ENCODE peak calls at places on chromosomes 7 and 10, in ten cellular contexts. One of them, this sample, is unnamed.
A peak's percentile ranks its signal among the peaks of the same experiment; 100 is the strongest.

GRCh38 chr7:27191716-27192545 is 6.9 kb upstream of the HOXA11 start:
- ATAC-seq in Panc1: no peak
- ATAC-seq in effector memory CD8-positive, alpha-beta T cell: no peak
- ATAC-seq in natural killer cell: no peak
- ATAC-seq in mucosa of descending colon: peak; percentile 37
- ATAC-seq in upper lobe of right lung: no peak
- ATAC-seq in aorta: peak; percentile 9
- ATAC-seq in activated naive CD4-positive, alpha-beta T cell treated with anti-CD3 and anti-CD28 coated beads, Interleukin-2, amount 50 U/mL, for 72 hours: no peak
- ATAC-seq in sciatic nerve: peak; percentile 31
- ATAC-seq in stimulated activated effector memory CD8-positive, alpha-beta T cell treated with anti-CD3 and anti-CD28 coated beads, Interleukin-12 subunit alpha, Interleukin-12 subunit beta, amount 100 ng/mL, for 72 hours: no peak
- ATAC-seq in this sample: peak; percentile 19

GRCh38 chr10:119860866-119861601 is 11.6 kb downstream of the MCMBP start:
- ATAC-seq in Panc1: no peak
- ATAC-seq in effector memory CD8-positive, alpha-beta T cell: no peak
- ATAC-seq in natural killer cell: no peak
- ATAC-seq in mucosa of descending colon: no peak
- ATAC-seq in upper lobe of right lung: no peak
- ATAC-seq in aorta: no peak
- ATAC-seq in activated naive CD4-positive, alpha-beta T cell treated with anti-CD3 and anti-CD28 coated beads, Interleukin-2, amount 50 U/mL, for 72 hours: peak; percentile 35
- ATAC-seq in sciatic nerve: no peak
- ATAC-seq in stimulated activated effector memory CD8-positive, alpha-beta T cell treated with anti-CD3 and anti-CD28 coated beads, Interleukin-12 subunit alpha, Interleukin-12 subunit beta, amount 100 ng/mL, for 72 hours: peak; percentile 55
- ATAC-seq in this sample: no peak

GRCh38 chr10:33883881-33884280 is 549.4 kb upstream of the NRP1 start:
- ATAC-seq in Panc1: no peak
- ATAC-seq in effector memory CD8-positive, alpha-beta T cell: no peak
- ATAC-seq in natural killer cell: no peak
- ATAC-seq in mucosa of descending colon: no peak
- ATAC-seq in upper lobe of right lung: no peak
- ATAC-seq in aorta: no peak
- ATAC-seq in activated naive CD4-positive, alpha-beta T cell treated with anti-CD3 and anti-CD28 coated beads, Interleukin-2, amount 50 U/mL, for 72 hours: no peak
- ATAC-seq in sciatic nerve: no peak
- ATAC-seq in stimulated activated effector memory CD8-positive, alpha-beta T cell treated with anti-CD3 and anti-CD28 coated beads, Interleukin-12 subunit alpha, Interleukin-12 subunit beta, amount 100 ng/mL, for 72 hours: no peak
- ATAC-seq in this sample: no peak

GRCh38 chr7:28955723-28956607 is 2.2 kb downstream of the TRIL start:
- ATAC-seq in Panc1: peak; percentile 67
- ATAC-seq in effector memory CD8-positive, alpha-beta T cell: peak; percentile 42
- ATAC-seq in natural killer cell: peak; percentile 76
- ATAC-seq in mucosa of descending colon: peak; percentile 87
- ATAC-seq in upper lobe of right lung: peak; percentile 80
- ATAC-seq in aorta: peak; percentile 71
- ATAC-seq in activated naive CD4-positive, alpha-beta T cell treated with anti-CD3 and anti-CD28 coated beads, Interleukin-2, amount 50 U/mL, for 72 hours: peak; percentile 60
- ATAC-seq in sciatic nerve: peak; percentile 38
- ATAC-seq in stimulated activated effector memory CD8-positive, alpha-beta T cell treated with anti-CD3 and anti-CD28 coated beads, Interleukin-12 subunit alpha, Interleukin-12 subunit beta, amount 100 ng/mL, for 72 hours: peak; percentile 27
- ATAC-seq in this sample: peak; percentile 63

GRCh38 chr7:108252177-108252576 is 122.0 kb upstream of the LAMB4 start:
- ATAC-seq in Panc1: no peak
- ATAC-seq in effector memory CD8-positive, alpha-beta T cell: no peak
- ATAC-seq in natural killer cell: no peak
- ATAC-seq in mucosa of descending colon: no peak
- ATAC-seq in upper lobe of right lung: no peak
- ATAC-seq in aorta: no peak
- ATAC-seq in activated naive CD4-positive, alpha-beta T cell treated with anti-CD3 and anti-CD28 coated beads, Interleukin-2, amount 50 U/mL, for 72 hours: no peak
- ATAC-seq in sciatic nerve: peak; percentile 30
- ATAC-seq in stimulated activated effector memory CD8-positive, alpha-beta T cell treated with anti-CD3 and anti-CD28 coated beads, Interleukin-12 subunit alpha, Interleukin-12 subunit beta, amount 100 ng/mL, for 72 hours: no peak
- ATAC-seq in this sample: no peak

GRCh38 chr7:28957822-28958234 is 302 bp downstream of the TRIL start:
- ATAC-seq in Panc1: no peak
- ATAC-seq in effector memory CD8-positive, alpha-beta T cell: no peak
- ATAC-seq in natural killer cell: no peak
- ATAC-seq in mucosa of descending colon: peak; percentile 2
- ATAC-seq in upper lobe of right lung: no peak
- ATAC-seq in aorta: peak; percentile 44
- ATAC-seq in activated naive CD4-positive, alpha-beta T cell treated with anti-CD3 and anti-CD28 coated beads, Interleukin-2, amount 50 U/mL, for 72 hours: no peak
- ATAC-seq in sciatic nerve: peak; percentile 28
- ATAC-seq in stimulated activated effector memory CD8-positive, alpha-beta T cell treated with anti-CD3 and anti-CD28 coated beads, Interleukin-12 subunit alpha, Interleukin-12 subunit beta, amount 100 ng/mL, for 72 hours: no peak
- ATAC-seq in this sample: no peak

GRCh38 chr7:128939861-128940410 is 2.2 kb downstream of the IRF5 start:
- ATAC-seq in Panc1: no peak
- ATAC-seq in effector memory CD8-positive, alpha-beta T cell: no peak
- ATAC-seq in natural killer cell: peak; percentile 13
- ATAC-seq in mucosa of descending colon: peak; percentile 4
- ATAC-seq in upper lobe of right lung: peak; percentile 35
- ATAC-seq in aorta: no peak
- ATAC-seq in activated naive CD4-positive, alpha-beta T cell treated with anti-CD3 and anti-CD28 coated beads, Interleukin-2, amount 50 U/mL, for 72 hours: no peak
- ATAC-seq in sciatic nerve: peak; percentile 8
- ATAC-seq in stimulated activated effector memory CD8-positive, alpha-beta T cell treated with anti-CD3 and anti-CD28 coated beads, Interleukin-12 subunit alpha, Interleukin-12 subunit beta, amount 100 ng/mL, for 72 hours: peak; percentile 26
- ATAC-seq in this sample: peak; percentile 1

GRCh38 chr7:23473848-23474097 is 3.5 kb upstream of the IGF2BP3 start:
- ATAC-seq in Panc1: peak; percentile 59
- ATAC-seq in effector memory CD8-positive, alpha-beta T cell: no peak
- ATAC-seq in natural killer cell: no peak
- ATAC-seq in mucosa of descending colon: peak; percentile 24
- ATAC-seq in upper lobe of right lung: peak; percentile 44
- ATAC-seq in aorta: peak; percentile 36
- ATAC-seq in activated naive CD4-positive, alpha-beta T cell treated with anti-CD3 and anti-CD28 coated beads, Interleukin-2, amount 50 U/mL, for 72 hours: no peak
- ATAC-seq in sciatic nerve: no peak
- ATAC-seq in stimulated activated effector memory CD8-positive, alpha-beta T cell treated with anti-CD3 and anti-CD28 coated beads, Interleukin-12 subunit alpha, Interleukin-12 subunit beta, amount 100 ng/mL, for 72 hours: no peak
- ATAC-seq in this sample: no peak

GRCh38 chr7:94623820-94624219 is 32.1 kb downstream of the SGCE start:
- ATAC-seq in Panc1: no peak
- ATAC-seq in effector memory CD8-positive, alpha-beta T cell: no peak
- ATAC-seq in natural killer cell: no peak
- ATAC-seq in mucosa of descending colon: no peak
- ATAC-seq in upper lobe of right lung: no peak
- ATAC-seq in aorta: no peak
- ATAC-seq in activated naive CD4-positive, alpha-beta T cell treated with anti-CD3 and anti-CD28 coated beads, Interleukin-2, amount 50 U/mL, for 72 hours: no peak
- ATAC-seq in sciatic nerve: no peak
- ATAC-seq in stimulated activated effector memory CD8-positive, alpha-beta T cell treated with anti-CD3 and anti-CD28 coated beads, Interleukin-12 subunit alpha, Interleukin-12 subunit beta, amount 100 ng/mL, for 72 hours: no peak
- ATAC-seq in this sample: no peak

GRCh38 chr7:6162331-6162620 is 110.1 kb downstream of the CYTH3 start:
- ATAC-seq in Panc1: no peak
- ATAC-seq in effector memory CD8-positive, alpha-beta T cell: no peak
- ATAC-seq in natural killer cell: no peak
- ATAC-seq in mucosa of descending colon: peak; percentile 6
- ATAC-seq in upper lobe of right lung: no peak
- ATAC-seq in aorta: peak; percentile 78
- ATAC-seq in activated naive CD4-positive, alpha-beta T cell treated with anti-CD3 and anti-CD28 coated beads, Interleukin-2, amount 50 U/mL, for 72 hours: no peak
- ATAC-seq in sciatic nerve: peak; percentile 66
- ATAC-seq in stimulated activated effector memory CD8-positive, alpha-beta T cell treated with anti-CD3 and anti-CD28 coated beads, Interleukin-12 subunit alpha, Interleukin-12 subunit beta, amount 100 ng/mL, for 72 hours: no peak
- ATAC-seq in this sample: no peak

GRCh38 chr10:26357203-26357602 is 80.9 kb upstream of the APBB1IP start:
- ATAC-seq in Panc1: no peak
- ATAC-seq in effector memory CD8-positive, alpha-beta T cell: no peak
- ATAC-seq in natural killer cell: no peak
- ATAC-seq in mucosa of descending colon: no peak
- ATAC-seq in upper lobe of right lung: no peak
- ATAC-seq in aorta: no peak
- ATAC-seq in activated naive CD4-positive, alpha-beta T cell treated with anti-CD3 and anti-CD28 coated beads, Interleukin-2, amount 50 U/mL, for 72 hours: peak; percentile 96
- ATAC-seq in sciatic nerve: no peak
- ATAC-seq in stimulated activated effector memory CD8-positive, alpha-beta T cell treated with anti-CD3 and anti-CD28 coated beads, Interleukin-12 subunit alpha, Interleukin-12 subunit beta, amount 100 ng/mL, for 72 hours: peak; percentile 98
- ATAC-seq in this sample: no peak

GRCh38 chr7:52077571-52077970 is 761.0 kb upstream of the COBL start:
- ATAC-seq in Panc1: no peak
- ATAC-seq in effector memory CD8-positive, alpha-beta T cell: no peak
- ATAC-seq in natural killer cell: no peak
- ATAC-seq in mucosa of descending colon: no peak
- ATAC-seq in upper lobe of right lung: no peak
- ATAC-seq in aorta: no peak
- ATAC-seq in activated naive CD4-positive, alpha-beta T cell treated with anti-CD3 and anti-CD28 coated beads, Interleukin-2, amount 50 U/mL, for 72 hours: no peak
- ATAC-seq in sciatic nerve: no peak
- ATAC-seq in stimulated activated effector memory CD8-positive, alpha-beta T cell treated with anti-CD3 and anti-CD28 coated beads, Interleukin-12 subunit alpha, Interleukin-12 subunit beta, amount 100 ng/mL, for 72 hours: no peak
- ATAC-seq in this sample: no peak

GRCh38 chr7:66460921-66461361 is 167.7 kb upstream of the KCTD7 start:
- ATAC-seq in Panc1: no peak
- ATAC-seq in effector memory CD8-positive, alpha-beta T cell: no peak
- ATAC-seq in natural killer cell: no peak
- ATAC-seq in mucosa of descending colon: no peak
- ATAC-seq in upper lobe of right lung: no peak
- ATAC-seq in aorta: no peak
- ATAC-seq in activated naive CD4-positive, alpha-beta T cell treated with anti-CD3 and anti-CD28 coated beads, Interleukin-2, amount 50 U/mL, for 72 hours: peak; percentile 46
- ATAC-seq in sciatic nerve: no peak
- ATAC-seq in stimulated activated effector memory CD8-positive, alpha-beta T cell treated with anti-CD3 and anti-CD28 coated beads, Interleukin-12 subunit alpha, Interleukin-12 subunit beta, amount 100 ng/mL, for 72 hours: peak; percentile 80
- ATAC-seq in this sample: no peak

GRCh38 chr7:50803359-50804337 is 21.0 kb upstream of the GRB10 start:
- ATAC-seq in Panc1: peak; percentile 67
- ATAC-seq in effector memory CD8-positive, alpha-beta T cell: no peak
- ATAC-seq in natural killer cell: no peak
- ATAC-seq in mucosa of descending colon: peak; percentile 82
- ATAC-seq in upper lobe of right lung: no peak
- ATAC-seq in aorta: no peak
- ATAC-seq in activated naive CD4-positive, alpha-beta T cell treated with anti-CD3 and anti-CD28 coated beads, Interleukin-2, amount 50 U/mL, for 72 hours: peak; percentile 66
- ATAC-seq in sciatic nerve: no peak
- ATAC-seq in stimulated activated effector memory CD8-positive, alpha-beta T cell treated with anti-CD3 and anti-CD28 coated beads, Interleukin-12 subunit alpha, Interleukin-12 subunit beta, amount 100 ng/mL, for 72 hours: no peak
- ATAC-seq in this sample: peak; percentile 30

GRCh38 chr7:133853706-133854276 is 273.3 kb upstream of the LRGUK start:
- ATAC-seq in Panc1: peak; percentile 91
- ATAC-seq in effector memory CD8-positive, alpha-beta T cell: peak; percentile 36
- ATAC-seq in natural killer cell: peak; percentile 47
- ATAC-seq in mucosa of descending colon: peak; percentile 97
- ATAC-seq in upper lobe of right lung: peak; percentile 83
- ATAC-seq in aorta: peak; percentile 48
- ATAC-seq in activated naive CD4-positive, alpha-beta T cell treated with anti-CD3 and anti-CD28 coated beads, Interleukin-2, amount 50 U/mL, for 72 hours: peak; percentile 58
- ATAC-seq in sciatic nerve: peak; percentile 53
- ATAC-seq in stimulated activated effector memory CD8-positive, alpha-beta T cell treated with anti-CD3 and anti-CD28 coated beads, Interleukin-12 subunit alpha, Interleukin-12 subunit beta, amount 100 ng/mL, for 72 hours: peak; percentile 31
- ATAC-seq in this sample: peak; percentile 79

GRCh38 chr7:101411477-101411954 is 48.8 kb downstream of the COL26A1 start:
- ATAC-seq in Panc1: peak; percentile 31
- ATAC-seq in effector memory CD8-positive, alpha-beta T cell: no peak
- ATAC-seq in natural killer cell: peak; percentile 46
- ATAC-seq in mucosa of descending colon: peak; percentile 33
- ATAC-seq in upper lobe of right lung: peak; percentile 61
- ATAC-seq in aorta: no peak
- ATAC-seq in activated naive CD4-positive, alpha-beta T cell treated with anti-CD3 and anti-CD28 coated beads, Interleukin-2, amount 50 U/mL, for 72 hours: no peak
- ATAC-seq in sciatic nerve: no peak
- ATAC-seq in stimulated activated effector memory CD8-positive, alpha-beta T cell treated with anti-CD3 and anti-CD28 coated beads, Interleukin-12 subunit alpha, Interleukin-12 subunit beta, amount 100 ng/mL, for 72 hours: peak; percentile 48
- ATAC-seq in this sample: peak; percentile 18

GRCh38 chr7:107045195-107045960 is 873 bp downstream of the PRKAR2B start:
- ATAC-seq in Panc1: no peak
- ATAC-seq in effector memory CD8-positive, alpha-beta T cell: no peak
- ATAC-seq in natural killer cell: no peak
- ATAC-seq in mucosa of descending colon: no peak
- ATAC-seq in upper lobe of right lung: peak; percentile 4
- ATAC-seq in aorta: peak; percentile 17
- ATAC-seq in activated naive CD4-positive, alpha-beta T cell treated with anti-CD3 and anti-CD28 coated beads, Interleukin-2, amount 50 U/mL, for 72 hours: no peak
- ATAC-seq in sciatic nerve: peak; percentile 19
- ATAC-seq in stimulated activated effector memory CD8-positive, alpha-beta T cell treated with anti-CD3 and anti-CD28 coated beads, Interleukin-12 subunit alpha, Interleukin-12 subunit beta, amount 100 ng/mL, for 72 hours: no peak
- ATAC-seq in this sample: no peak

GRCh38 chr10:82463165-82463564 is 588.2 kb downstream of the NRG3 start:
- ATAC-seq in Panc1: no peak
- ATAC-seq in effector memory CD8-positive, alpha-beta T cell: no peak
- ATAC-seq in natural killer cell: no peak
- ATAC-seq in mucosa of descending colon: no peak
- ATAC-seq in upper lobe of right lung: no peak
- ATAC-seq in aorta: no peak
- ATAC-seq in activated naive CD4-positive, alpha-beta T cell treated with anti-CD3 and anti-CD28 coated beads, Interleukin-2, amount 50 U/mL, for 72 hours: no peak
- ATAC-seq in sciatic nerve: no peak
- ATAC-seq in stimulated activated effector memory CD8-positive, alpha-beta T cell treated with anti-CD3 and anti-CD28 coated beads, Interleukin-12 subunit alpha, Interleukin-12 subunit beta, amount 100 ng/mL, for 72 hours: no peak
- ATAC-seq in this sample: peak; percentile 70

GRCh38 chr10:34638405-34639054 is 176.6 kb downstream of the PARD3 start:
- ATAC-seq in Panc1: peak; percentile 78
- ATAC-seq in effector memory CD8-positive, alpha-beta T cell: peak; percentile 53
- ATAC-seq in natural killer cell: peak; percentile 76
- ATAC-seq in mucosa of descending colon: peak; percentile 84
- ATAC-seq in upper lobe of right lung: peak; percentile 93
- ATAC-seq in aorta: peak; percentile 92
- ATAC-seq in activated naive CD4-positive, alpha-beta T cell treated with anti-CD3 and anti-CD28 coated beads, Interleukin-2, amount 50 U/mL, for 72 hours: peak; percentile 32
- ATAC-seq in sciatic nerve: peak; percentile 89
- ATAC-seq in stimulated activated effector memory CD8-positive, alpha-beta T cell treated with anti-CD3 and anti-CD28 coated beads, Interleukin-12 subunit alpha, Interleukin-12 subunit beta, amount 100 ng/mL, for 72 hours: no peak
- ATAC-seq in this sample: peak; percentile 74